ENCODE peak calls at places on chromosomes 2 and 18, in five cellular contexts. K is SK-N-SH, T is K562, N is HepG2, Z is HCT116. U is an unnamed sample.

GRCh38 chr2:15943914-15944313 is 3.6 kb downstream of the MYCN start:
- DNase-seq in K (peak; percentile 46), T (no peak), N (no peak), Z (no peak), U (peak; percentile 12)

GRCh38 chr2:227856697-227857096 is 14.7 kb upstream of the DAW1 start:
- DNase-seq in K (no peak), T (no peak), N (no peak), Z (no peak), U (no peak)

GRCh38 chr2:118738106-118738505 is 109.3 kb downstream of the EN1 start:
- DNase-seq in K (no peak), T (no peak), N (no peak), Z (no peak), U (no peak)

GRCh38 chr2:109458512-109458911 is 155.3 kb downstream of the SEPTIN10 start:
- DNase-seq in K (no peak), T (no peak), N (no peak), Z (no peak), U (no peak)

GRCh38 chr18:3466051-3466450 is 16.1 kb downstream of the TGIF1 start:
- DNase-seq in K (no peak), T (peak; percentile 45), N (no peak), Z (no peak), U (peak; percentile 92)

GRCh38 chr2:55169359-55169758 is 62.7 kb downstream of the CLHC1 start:
- DNase-seq in K (no peak), T (no peak), N (no peak), Z (no peak), U (no peak)

GRCh38 chr18:24212939-24213338 is 74.1 kb downstream of the CABYR start:
- DNase-seq in K (no peak), T (no peak), N (peak; percentile 14), Z (peak; percentile 94), U (peak; percentile 55)

GRCh38 chr2:239690651-239691631 is 290.1 kb upstream of the HDAC4 start:
- DNase-seq in K (peak; percentile 43), T (peak; percentile 28), N (no peak), Z (no peak), U (no peak)

GRCh38 chr2:96108578-96109561 is 7.5 kb downstream of the ADRA2B start:
- DNase-seq in K (no peak), T (no peak), N (no peak), Z (no peak), U (no peak)

GRCh38 chr2:161122772-161123530 is 37.3 kb upstream of the TANK start:
- DNase-seq in K (no peak), T (peak; percentile 37), N (peak; percentile 87), Z (peak; percentile 81), U (peak; percentile 95)

GRCh38 chr2:121992700-121993099 is 237.2 kb downstream of the TSN start:
- DNase-seq in K (no peak), T (no peak), N (no peak), Z (no peak), U (no peak)

GRCh38 chr2:24824966-24825882 is 32.0 kb downstream of the CENPO start:
- DNase-seq in K (peak; percentile 64), T (peak; percentile 59), N (no peak), Z (peak; percentile 10), U (no peak)

GRCh38 chr2:24855703-24856102 is 62.5 kb downstream of the CENPO start:
- DNase-seq in K (no peak), T (no peak), N (no peak), Z (no peak), U (no peak)

GRCh38 chr2:131394147-131394931 is 30.4 kb upstream of the RAB6D start:
- DNase-seq in K (no peak), T (peak; percentile 79), N (peak; percentile 14), Z (no peak), U (no peak)

GRCh38 chr18:62621546-62621945 is 93.8 kb upstream of the PHLPP1 start:
- DNase-seq in K (no peak), T (no peak), N (no peak), Z (no peak), U (peak; percentile 53)

GRCh38 chr2:7592618-7593140 is 675.5 kb downstream of the RNF144A start:
- DNase-seq in K (no peak), T (no peak), N (no peak), Z (no peak), U (no peak)

GRCh38 chr2:9240745-9241144 is 34.1 kb downstream of the ASAP2 start:
- DNase-seq in K (no peak), T (peak; percentile 30), N (no peak), Z (no peak), U (no peak)

GRCh38 chr18:79576686-79577351 is 102.8 kb upstream of the CTDP1 start:
- DNase-seq in K (no peak), T (no peak), N (no peak), Z (no peak), U (no peak)

GRCh38 chr2:24304098-24304497 is 56.2 kb downstream of the ITSN2 start:
- DNase-seq in K (no peak), T (peak; percentile 26), N (peak; percentile 38), Z (no peak), U (peak; percentile 50)

GRCh38 chr2:61770746-61771145 is 83.1 kb downstream of the FAM161A start:
- DNase-seq in K (no peak), T (no peak), N (no peak), Z (peak; percentile 40), U (no peak)

GRCh38 chr2:51734115-51734514 is 702.2 kb upstream of the NRXN1 start:
- DNase-seq in K (no peak), T (no peak), N (no peak), Z (no peak), U (no peak)

GRCh38 chr2:152098033-152098797 is 629 bp downstream of the CACNB4 start:
- DNase-seq in K (peak; percentile 69), T (no peak), N (no peak), Z (no peak), U (no peak)

GRCh38 chr18:43113220-43113895 is 2.1 kb downstream of the RIT2 start:
- DNase-seq in K (no peak), T (no peak), N (no peak), Z (no peak), U (no peak)

GRCh38 chr2:175577405-175577986 is 396.0 kb upstream of the ATP5MC3 start:
- DNase-seq in K (no peak), T (no peak), N (no peak), Z (no peak), U (no peak)

GRCh38 chr2:58594175-58594574 is 353.1 kb upstream of the FANCL start:
- DNase-seq in K (peak; percentile 34), T (peak; percentile 62), N (peak; percentile 21), Z (peak; percentile 28), U (no peak)

GRCh38 chr2:172995323-172996244 is 80.1 kb upstream of the MAP3K20 start:
- DNase-seq in K (no peak), T (no peak), N (peak; percentile 86), Z (no peak), U (peak; percentile 78)

GRCh38 chr18:48781041-48781989 is 169.4 kb downstream of the SMAD7 start:
- DNase-seq in K (peak; percentile 91), T (peak; percentile 96), N (peak; percentile 92), Z (no peak), U (peak; percentile 96)

GRCh38 chr2:48114256-48114655 is 208.0 kb upstream of the FBXO11 start:
- DNase-seq in K (no peak), T (peak; percentile 79), N (peak; percentile 21), Z (peak; percentile 83), U (no peak)

GRCh38 chr2:159053186-159054031 is 85.0 kb downstream of the TANC1 start:
- DNase-seq in K (peak; percentile 44), T (no peak), N (no peak), Z (no peak), U (peak; percentile 96)

GRCh38 chr18:77433076-77433475 is 183.4 kb downstream of the GALR1 start:
- DNase-seq in K (no peak), T (no peak), N (no peak), Z (no peak), U (no peak)

GRCh38 chr18:58569490-58569911 is 59.4 kb downstream of the ALPK2 start:
- DNase-seq in K (no peak), T (no peak), N (peak; percentile 35), Z (no peak), U (no peak)

GRCh38 chr2:30243231-30243630 is 11.9 kb downstream of the LBH start:
- DNase-seq in K (no peak), T (no peak), N (no peak), Z (no peak), U (no peak)
- H3K4me2 ChIP-seq in K (no peak overlapping the region), T (no peak overlapping the region), N (no peak overlapping the region), Z (no peak overlapping the region), U (no peak overlapping the region)

DNA sequence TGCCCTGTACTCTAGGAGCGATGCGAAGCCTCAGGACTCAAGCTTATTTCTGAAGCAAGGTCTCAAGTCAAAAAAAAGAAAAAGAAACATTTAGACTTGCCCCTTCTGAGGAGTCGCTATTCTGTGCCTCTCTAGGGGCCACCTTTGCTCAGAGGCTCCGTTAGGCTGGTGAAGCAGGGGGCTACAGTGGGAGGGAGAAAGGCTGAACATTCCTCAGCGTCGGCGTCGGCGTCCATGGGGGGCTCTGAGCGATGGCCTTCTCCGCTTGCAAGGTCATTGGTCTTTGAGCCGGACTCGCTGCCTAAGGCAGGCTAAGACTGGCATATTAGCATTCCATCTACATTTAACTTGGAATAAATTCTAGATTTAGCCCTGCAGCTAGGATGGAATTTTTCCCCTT is 53.5 kb upstream of the ATL2 start:
- DNase-seq in K (no peak), T (no peak), N (no peak), Z (no peak), U (no peak)
- H3K9ac ChIP-seq in K (no peak overlapping the region), T (no peak overlapping the region), N (no peak overlapping the region), Z (no peak overlapping the region), U (no peak overlapping the region)

DNA sequence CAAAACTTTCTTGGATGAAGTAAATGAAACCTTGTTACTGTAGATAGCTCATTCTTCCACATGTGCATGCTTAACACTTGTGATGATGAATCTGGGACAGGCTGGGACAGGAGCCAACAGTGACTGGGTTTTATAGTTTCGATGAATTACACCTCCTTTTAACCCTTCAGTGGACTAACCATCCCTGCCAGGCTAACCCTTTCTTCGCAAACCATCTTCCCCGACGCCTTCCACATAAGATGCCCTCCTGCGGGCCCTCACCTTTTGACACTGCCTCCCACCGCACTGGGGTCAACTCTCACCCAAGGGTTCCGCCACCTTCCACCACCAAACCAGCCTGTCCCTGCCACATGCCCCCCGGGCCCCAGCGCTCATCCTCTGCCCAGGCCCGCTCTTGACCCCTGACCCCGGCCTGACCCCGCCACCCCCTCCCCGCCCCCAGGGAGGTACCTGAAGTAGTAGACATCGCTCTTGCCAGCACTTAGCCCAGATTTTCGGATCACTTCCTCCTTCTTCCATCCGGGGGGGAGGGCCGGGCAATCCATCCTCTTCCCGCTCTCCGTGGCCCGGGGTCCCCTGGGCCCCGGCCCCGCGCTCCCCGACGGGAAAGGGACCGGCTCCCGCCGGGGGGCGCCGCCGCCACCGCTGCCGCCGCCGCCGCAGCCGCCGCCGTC is 764 bp downstream of the MBD2 start:
- DNase-seq in K (peak; percentile 40), T (peak; percentile 54), N (no peak), Z (peak; percentile 59), U (peak; percentile 83)
- TF ChIP-seq POLR2AphosphoS5 in K (no peak), T (no peak), N (no peak), Z (no peak), U (no peak)

GRCh38 chr2:45595724-45596435 is 15.2 kb downstream of the SRBD1 start:
- DNase-seq in K (no peak), T (no peak), N (no peak), Z (no peak), U (peak; percentile 56)

GRCh38 chr2:45602624-45603023 is 8.4 kb downstream of the SRBD1 start:
- DNase-seq in K (no peak), T (no peak), N (no peak), Z (no peak), U (no peak)

GRCh38 chr2:45596761-45597160 is 14.3 kb downstream of the SRBD1 start:
- DNase-seq in K (no peak), T (no peak), N (no peak), Z (no peak), U (no peak)

GRCh38 chr2:45598545-45598944 is 12.5 kb downstream of the SRBD1 start:
- DNase-seq in K (no peak), T (no peak), N (no peak), Z (no peak), U (no peak)
- H3K4me2 ChIP-seq in K (no peak overlapping the region), T (no peak overlapping the region), N (no peak overlapping the region), Z (no peak overlapping the region), U (no peak overlapping the region)